ENCODE peak calls at places on chromosomes 7 and 10, in four cellular contexts. N is transverse colon, Y is neural progenitor cell, X is cardiac muscle cell. G is an unnamed sample.
A peak's percentile ranks its signal among the peaks of the same experiment; 100 is the strongest.

GRCh38 chr7:16098585-16099179 is 322.7 kb downstream of the CRPPA start:
- DNase-seq in N (no peak), X (peak; percentile 20), Y (peak; percentile 25), G (peak; percentile 7)

GRCh38 chr10:77082601-77083252 is 554.9 kb downstream of the KCNMA1 start:
- DNase-seq in N (no peak), Y (peak; percentile 9), X (no peak), G (no peak)

GRCh38 chr10:13759167-13759566 is 172.4 kb downstream of the PRPF18 start:
- DNase-seq in X (no peak), N (no peak), Y (peak; percentile 92), G (no peak)

GRCh38 chr10:23331567-23332290 is 12.9 kb downstream of the C10orf67 start:
- DNase-seq in N (no peak), Y (no peak), X (no peak), G (no peak)

GRCh38 chr10:110163192-110163773 is 44.1 kb upstream of the MXI1 start:
- DNase-seq in X (no peak), Y (peak; percentile 48), N (no peak), G (no peak)

GRCh38 chr10:30557884-30558283 is 71.7 kb downstream of the LYZL2 start:
- DNase-seq in X (peak; percentile 3), Y (no peak), N (no peak), G (no peak)

GRCh38 chr10:57654856-57655255 is 612.8 kb downstream of the IPMK start:
- DNase-seq in N (no peak), X (no peak), Y (no peak), G (no peak)

GRCh38 chr10:22573820-22574569 is 140.4 kb downstream of the PIP4K2A start:
- DNase-seq in X (no peak), Y (peak; percentile 25), N (no peak), G (peak; percentile 31)

GRCh38 chr7:22566592-22566991 is 66.6 kb upstream of the STEAP1B start:
- DNase-seq in Y (no peak), N (no peak), X (no peak), G (no peak)

GRCh38 chr7:99971242-99971641 is 4.6 kb downstream of the AZGP1 start:
- DNase-seq in N (no peak), X (no peak), Y (no peak), G (no peak)

GRCh38 chr10:110733256-110733952 is 89.3 kb downstream of the RBM20 start:
- DNase-seq in X (no peak), Y (no peak), N (no peak), G (no peak)

GRCh38 chr7:44524811-44525388 is 16.2 kb downstream of the NPC1L1 start:
- DNase-seq in Y (no peak), X (no peak), N (no peak), G (no peak)

GRCh38 chr7:74013539-74014272 is 14.3 kb upstream of the ELN start:
- DNase-seq in N (no peak), X (no peak), Y (no peak), G (no peak)

GRCh38 chr7:154905615-154906014 is 97.3 kb downstream of the PAXIP1 start:
- DNase-seq in N (no peak), Y (no peak), X (no peak), G (no peak)

GRCh38 chr7:138164804-138165203 is 88.5 kb downstream of the AKR1D1 start:
- DNase-seq in X (no peak), Y (no peak), N (no peak), G (no peak)

GRCh38 chr10:14403846-14404623 is 73.3 kb upstream of the FRMD4A start:
- DNase-seq in Y (no peak), X (no peak), N (no peak), G (no peak)

GRCh38 chr7:127702253-127702652 is 50.3 kb downstream of the SND1 start:
- DNase-seq in X (no peak), Y (no peak), N (no peak), G (no peak)
- H3K36me3 ChIP-seq in X (peaks cover 36% of the 10 kb centered on the region), Y (peaks cover 9% of the 10 kb centered on the region), N (no peaks in the 10 kb centered on the region), G (no peaks in the 10 kb centered on the region)

GRCh38 chr10:102375867-102376266 is 19.6 kb upstream of the NFKB2 start:
- DNase-seq in X (no peak), N (no peak), Y (no peak), G (no peak)

GRCh38 chr10:102379383-102379782 is 16.1 kb upstream of the NFKB2 start:
- DNase-seq in N (no peak), Y (no peak), X (no peak), G (no peak)

GRCh38 chr10:102375250-102375649 is 20.3 kb upstream of the NFKB2 start:
- DNase-seq in X (no peak), Y (no peak), N (no peak), G (no peak)

GRCh38 chr10:102381983-102382382 is 13.5 kb upstream of the NFKB2 start:
- DNase-seq in Y (no peak), X (no peak), N (no peak), G (no peak)

DNA sequence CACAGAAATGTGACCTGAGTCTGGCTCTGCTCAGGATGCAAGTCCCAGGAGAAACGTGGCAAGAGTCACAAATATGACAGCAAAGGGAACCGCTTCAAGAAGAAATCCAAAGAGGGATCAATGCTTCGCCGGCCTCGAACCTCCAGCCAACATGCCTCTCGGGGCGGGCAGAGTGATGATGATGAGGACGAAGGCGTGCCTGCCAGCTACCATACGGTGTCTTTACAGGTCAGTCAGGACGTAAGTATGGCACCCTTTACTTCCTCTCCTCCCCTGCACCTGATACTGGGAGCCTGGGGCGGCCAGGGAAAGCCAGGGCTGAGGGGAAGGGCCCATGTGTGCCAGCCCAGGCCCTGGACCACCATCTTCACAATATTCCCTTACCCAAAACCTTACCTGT is 18.6 kb upstream of the NFKB2 start:
- DNase-seq in X (no peak), N (no peak), Y (no peak), G (no peak)
- H3K36me3 ChIP-seq in X (peaks cover 52% of the 10 kb centered on the region), N (no peaks in the 10 kb centered on the region), Y (no peaks in the 10 kb centered on the region), G (peaks cover 27% of the 10 kb centered on the region)

GRCh38 chr10:68800196-68800595 is 27.1 kb upstream of the STOX1 start:
- DNase-seq in X (no peak), N (no peak), Y (no peak), G (no peak)

GRCh38 chr10:68795886-68796532 is 31.3 kb upstream of the STOX1 start:
- DNase-seq in X (no peak), Y (no peak), N (no peak), G (no peak)

GRCh38 chr10:68792115-68792514 is 35.2 kb upstream of the STOX1 start:
- DNase-seq in X (no peak), Y (no peak), N (no peak), G (no peak)

DNA sequence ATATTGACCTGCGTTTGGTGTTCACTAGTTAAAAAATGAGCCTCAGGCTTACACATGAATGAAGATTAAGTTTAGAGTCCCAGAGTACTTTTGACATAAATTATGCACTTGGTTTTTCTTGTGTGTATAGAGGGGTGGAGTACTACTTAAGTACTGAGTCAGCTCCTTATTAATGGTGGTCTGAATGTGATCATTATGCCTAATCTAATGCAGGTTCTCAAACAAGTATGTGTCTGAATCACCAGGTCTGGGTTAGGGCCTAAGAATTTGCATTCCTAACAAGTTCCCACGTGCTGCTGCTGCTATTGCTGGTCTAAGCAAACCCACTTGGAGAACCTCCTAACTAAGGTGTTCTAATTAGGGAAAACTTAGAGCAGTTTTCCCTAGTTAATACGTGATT is 30.7 kb upstream of the STOX1 start:
- DNase-seq in X (no peak), Y (no peak), N (no peak), G (no peak)
- H3K36me3 ChIP-seq in X (peaks cover 25% of the 10 kb centered on the region), Y (peaks cover 7% of the 10 kb centered on the region), N (no peaks in the 10 kb centered on the region), G (no peaks in the 10 kb centered on the region)

GRCh38 chr10:48792687-48793096 is 108.0 kb downstream of the WDFY4 start:
- DNase-seq in Y (no peak), X (no peak), N (no peak), G (no peak)
- H3K36me3 ChIP-seq in Y (no peaks in the 10 kb centered on the region), X (no peaks in the 10 kb centered on the region), N (no peaks in the 10 kb centered on the region), G (no peaks in the 10 kb centered on the region)